ENCODE peak calls at places on chromosomes 16 and 17, in nine cellular contexts. K, S, F, Q, J, E, R, C and W are unnamed samples.

GRCh38 chr17:313231-313630 is 39.4 kb downstream of the RPH3AL start:
- DNase-seq in K (no peak), S (no peak), F (no peak), Q (no peak), J (no peak), E (no peak), R (no peak), C (no peak), W (no peak)

GRCh38 chr17:181213-182163 is at the start of gene DOC2B:
- DNase-seq in K (peak; percentile 80), S (no peak), F (peak; percentile 44), Q (peak; percentile 41), J (no peak), E (peak; percentile 25), R (no peak), C (peak; percentile 30), W (peak; percentile 62)

GRCh38 chr16:10921536-10922327 is 20.5 kb downstream of the DEXI start:
- DNase-seq in K (no peak), S (no peak), F (no peak), Q (peak; percentile 40), J (no peak), E (no peak), R (no peak), C (no peak), W (no peak)

GRCh38 chr16:67156146-67156844 is 3.4 kb downstream of the TRADD start:
- DNase-seq in K (peak; percentile 51), S (no peak), F (no peak), Q (no peak), J (no peak), E (no peak), R (no peak), C (no peak), W (no peak)

GRCh38 chr17:28712037-28712704 is 483 bp upstream of the PROCA1 start:
- DNase-seq in K (peak; percentile 91), S (no peak), F (peak; percentile 85), Q (peak; percentile 51), J (no peak), E (peak; percentile 31), R (peak; percentile 73), C (no peak), W (peak; percentile 17)

GRCh38 chr17:50359998-50360461 is 13.0 kb downstream of the MRPL27 start:
- DNase-seq in K (peak; percentile 53), S (no peak), F (no peak), Q (no peak), J (no peak), E (no peak), R (no peak), C (no peak), W (no peak)

GRCh38 chr16:51538707-51539604 is 387.9 kb upstream of the SALL1 start:
- DNase-seq in K (peak; percentile 93), S (no peak), F (no peak), Q (peak; percentile 85), J (no peak), E (peak; percentile 89), R (no peak), C (no peak), W (peak; percentile 90)

GRCh38 chr17:76405967-76406647 is 21.7 kb downstream of the SPHK1 start:
- DNase-seq in K (peak; percentile 45), S (peak; percentile 69), F (no peak), Q (no peak), J (no peak), E (peak; percentile 32), R (peak; percentile 28), C (no peak), W (no peak)

GRCh38 chr17:42554250-42555121 is 1.8 kb downstream of the HSD17B1 start:
- DNase-seq in K (peak; percentile 97), S (peak; percentile 91), F (peak; percentile 90), Q (peak; percentile 85), J (no peak), E (peak; percentile 82), R (peak; percentile 85), C (peak; percentile 81), W (peak; percentile 90)

GRCh38 chr17:78313735-78314648 is 45.9 kb downstream of the SOCS3 start:
- DNase-seq in K (peak; percentile 96), S (peak; percentile 85), F (peak; percentile 87), Q (peak; percentile 79), J (no peak), E (peak; percentile 87), R (peak; percentile 62), C (peak; percentile 98), W (peak; percentile 89)

GRCh38 chr17:29778936-29779811 is 150.9 kb downstream of the SSH2 start:
- DNase-seq in K (peak; percentile 84), S (peak; percentile 87), F (peak; percentile 87), Q (peak; percentile 75), J (no peak), E (peak; percentile 77), R (peak; percentile 64), C (peak; percentile 60), W (peak; percentile 73)

GRCh38 chr16:49621240-49622083 is 234.4 kb downstream of the ZNF423 start:
- DNase-seq in K (peak; percentile 46), S (peak; percentile 61), F (no peak), Q (peak; percentile 13), J (no peak), E (peak; percentile 33), R (no peak), C (no peak), W (peak; percentile 56)

GRCh38 chr17:49363251-49363650 is 1.2 kb upstream of the ZNF652 start:
- DNase-seq in K (no peak), S (no peak), F (no peak), Q (no peak), J (no peak), E (no peak), R (no peak), C (no peak), W (no peak)

GRCh38 chr17:40032322-40033320 is 17.4 kb downstream of the CSF3 start:
- DNase-seq in K (no peak), S (no peak), F (no peak), Q (no peak), J (no peak), E (no peak), R (no peak), C (no peak), W (no peak)

GRCh38 chr17:71338396-71338795 is 782.4 kb upstream of the SOX9 start:
- DNase-seq in K (no peak), S (no peak), F (no peak), Q (peak; percentile 68), J (peak; percentile 3), E (peak; percentile 80), R (no peak), C (no peak), W (peak; percentile 5)

GRCh38 chr17:281365-281999 is 71.1 kb downstream of the RPH3AL start:
- DNase-seq in K (no peak), S (peak; percentile 33), F (no peak), Q (no peak), J (no peak), E (no peak), R (no peak), C (no peak), W (no peak)

GRCh38 chr16:68749424-68749823 is 12.3 kb downstream of the CDH1 start:
- DNase-seq in K (no peak), S (no peak), F (no peak), Q (no peak), J (no peak), E (no peak), R (no peak), C (no peak), W (no peak)

GRCh38 chr16:15993541-15993940 is 44.1 kb downstream of the ABCC1 start:
- DNase-seq in K (no peak), S (no peak), F (no peak), Q (no peak), J (no peak), E (no peak), R (no peak), C (no peak), W (no peak)

GRCh38 chr17:34781071-34781470 is 180.2 kb downstream of the CCT6B start:
- DNase-seq in K (no peak), S (no peak), F (no peak), Q (no peak), J (no peak), E (no peak), R (no peak), C (no peak), W (no peak)

GRCh38 chr17:31415004-31415454 is 23.6 kb downstream of the RAB11FIP4 start:
- DNase-seq in K (peak; percentile 48), S (no peak), F (no peak), Q (no peak), J (no peak), E (no peak), R (no peak), C (no peak), W (no peak)

GRCh38 chr17:69884361-69884760 is 190.7 kb upstream of the KCNJ16 start:
- DNase-seq in K (no peak), S (no peak), F (no peak), Q (no peak), J (no peak), E (peak; percentile 40), R (no peak), C (no peak), W (no peak)